ENCODE peak calls at places on chromosomes 1 and 21, in six cellular contexts. One of them, this sample, is unnamed.

GRCh38 chr1:230231739-230232075 is 164.7 kb downstream of the GALNT2 start:
- DNase-seq in AG08396: peak
- DNase-seq in MCF 10A: no peak
- DNase-seq in Right ventricle myocardium superior: peak
- DNase-seq in HFF-Myc: no peak
- DNase-seq in aorta: peak
- DNase-seq in this sample: peak

GRCh38 chr1:58699011-58699762 is 675 bp downstream of the MYSM1 start:
- DNase-seq in aorta: no peak
- DNase-seq in Right ventricle myocardium superior: no peak
- DNase-seq in AG08396: no peak
- DNase-seq in HFF-Myc: no peak
- DNase-seq in MCF 10A: peak
- DNase-seq in this sample: peak

GRCh38 chr1:63329621-63330330 is 7.4 kb downstream of the FOXD3 start:
- DNase-seq in Right ventricle myocardium superior: no peak
- DNase-seq in HFF-Myc: no peak
- DNase-seq in AG08396: peak
- DNase-seq in MCF 10A: no peak
- DNase-seq in aorta: no peak
- DNase-seq in this sample: no peak

GRCh38 chr1:66399888-66400529 is 133.9 kb upstream of the SGIP1 start:
- DNase-seq in HFF-Myc: no peak
- DNase-seq in aorta: no peak
- DNase-seq in MCF 10A: no peak
- DNase-seq in Right ventricle myocardium superior: no peak
- DNase-seq in AG08396: no peak
- DNase-seq in this sample: no peak

GRCh38 chr1:236685917-236686814 is at the start of gene ACTN2:
- DNase-seq in aorta: peak
- DNase-seq in MCF 10A: no peak
- DNase-seq in HFF-Myc: no peak
- DNase-seq in Right ventricle myocardium superior: peak
- DNase-seq in AG08396: peak
- DNase-seq in this sample: peak

GRCh38 chr1:184061396-184062003 is 10.0 kb downstream of the TSEN15 start:
- DNase-seq in MCF 10A: peak
- DNase-seq in AG08396: no peak
- DNase-seq in aorta: no peak
- DNase-seq in Right ventricle myocardium superior: no peak
- DNase-seq in HFF-Myc: no peak
- DNase-seq in this sample: no peak

GRCh38 chr1:14627608-14628489 is 29.4 kb downstream of the KAZN start:
- DNase-seq in Right ventricle myocardium superior: no peak
- DNase-seq in HFF-Myc: no peak
- DNase-seq in MCF 10A: no peak
- DNase-seq in aorta: no peak
- DNase-seq in AG08396: no peak
- DNase-seq in this sample: no peak

GRCh38 chr1:224432672-224433040 is 1.9 kb downstream of the WDR26 start:
- DNase-seq in aorta: no peak
- DNase-seq in HFF-Myc: no peak
- DNase-seq in Right ventricle myocardium superior: no peak
- DNase-seq in AG08396: no peak
- DNase-seq in MCF 10A: peak
- DNase-seq in this sample: no peak

GRCh38 chr1:194161591-194161990 is 975.2 kb upstream of the B3GALT2 start:
- DNase-seq in Right ventricle myocardium superior: no peak
- DNase-seq in aorta: no peak
- DNase-seq in AG08396: no peak
- DNase-seq in MCF 10A: no peak
- DNase-seq in HFF-Myc: no peak
- DNase-seq in this sample: no peak

GRCh38 chr1:165436994-165437393 is 7.9 kb downstream of the RXRG start:
- DNase-seq in Right ventricle myocardium superior: no peak
- DNase-seq in AG08396: no peak
- DNase-seq in HFF-Myc: no peak
- DNase-seq in MCF 10A: no peak
- DNase-seq in aorta: no peak
- DNase-seq in this sample: no peak

GRCh38 chr21:36976882-36977651 is 10.6 kb upstream of the HLCS start:
- DNase-seq in AG08396: peak
- DNase-seq in Right ventricle myocardium superior: no peak
- DNase-seq in aorta: no peak
- DNase-seq in HFF-Myc: peak
- DNase-seq in MCF 10A: peak
- DNase-seq in this sample: peak

GRCh38 chr1:178644308-178645120 is 80.5 kb upstream of the RALGPS2 start:
- DNase-seq in MCF 10A: no peak
- DNase-seq in Right ventricle myocardium superior: no peak
- DNase-seq in aorta: no peak
- DNase-seq in AG08396: no peak
- DNase-seq in HFF-Myc: no peak
- DNase-seq in this sample: no peak

GRCh38 chr1:65281846-65282245 is 27.5 kb upstream of the DNAJC6 start:
- DNase-seq in AG08396: no peak
- DNase-seq in MCF 10A: no peak
- DNase-seq in aorta: no peak
- DNase-seq in HFF-Myc: no peak
- DNase-seq in Right ventricle myocardium superior: no peak
- DNase-seq in this sample: no peak

GRCh38 chr1:59007820-59008598 is 224.2 kb upstream of the JUN start:
- DNase-seq in Right ventricle myocardium superior: no peak
- DNase-seq in MCF 10A: no peak
- DNase-seq in HFF-Myc: no peak
- DNase-seq in AG08396: no peak
- DNase-seq in aorta: no peak
- DNase-seq in this sample: no peak

GRCh38 chr1:205693421-205693991 is 13.2 kb upstream of the SLC45A3 start:
- DNase-seq in AG08396: no peak
- DNase-seq in HFF-Myc: no peak
- DNase-seq in aorta: no peak
- DNase-seq in Right ventricle myocardium superior: no peak
- DNase-seq in MCF 10A: no peak
- DNase-seq in this sample: no peak

GRCh38 chr1:160149706-160150105 is 1.7 kb upstream of the ATP1A4 start:
- DNase-seq in Right ventricle myocardium superior: no peak
- DNase-seq in AG08396: peak
- DNase-seq in HFF-Myc: no peak
- DNase-seq in MCF 10A: peak
- DNase-seq in aorta: no peak
- DNase-seq in this sample: no peak

GRCh38 chr21:39568380-39568779 is 44.4 kb upstream of the B3GALT5 start:
- DNase-seq in aorta: no peak
- DNase-seq in MCF 10A: no peak
- DNase-seq in Right ventricle myocardium superior: no peak
- DNase-seq in HFF-Myc: no peak
- DNase-seq in AG08396: no peak
- DNase-seq in this sample: no peak

GRCh38 chr1:228471762-228472398 is 15.3 kb upstream of the RNF187 start:
- DNase-seq in aorta: no peak
- DNase-seq in Right ventricle myocardium superior: no peak
- DNase-seq in HFF-Myc: no peak
- DNase-seq in MCF 10A: peak
- DNase-seq in AG08396: peak
- DNase-seq in this sample: no peak

GRCh38 chr1:114235281-114235680 is 81.6 kb upstream of the SYT6 start:
- DNase-seq in AG08396: no peak
- DNase-seq in Right ventricle myocardium superior: no peak
- DNase-seq in aorta: no peak
- DNase-seq in HFF-Myc: no peak
- DNase-seq in MCF 10A: no peak
- DNase-seq in this sample: no peak

GRCh38 chr1:157090196-157090647 is 9.4 kb downstream of the ETV3L start:
- DNase-seq in AG08396: peak
- DNase-seq in aorta: peak
- DNase-seq in Right ventricle myocardium superior: peak
- DNase-seq in HFF-Myc: peak
- DNase-seq in MCF 10A: peak
- DNase-seq in this sample: peak

GRCh38 chr1:9181990-9182783 is 52.4 kb upstream of the H6PD start:
- DNase-seq in AG08396: peak
- DNase-seq in HFF-Myc: no peak
- DNase-seq in MCF 10A: peak
- DNase-seq in Right ventricle myocardium superior: peak
- DNase-seq in aorta: peak
- DNase-seq in this sample: peak

GRCh38 chr1:213260322-213261075 is 209.5 kb downstream of the RPS6KC1 start:
- DNase-seq in Right ventricle myocardium superior: no peak
- DNase-seq in MCF 10A: no peak
- DNase-seq in HFF-Myc: no peak
- DNase-seq in AG08396: no peak
- DNase-seq in aorta: no peak
- DNase-seq in this sample: no peak

GRCh38 chr1:37931148-37931492 is 15.7 kb downstream of the INPP5B start:
- DNase-seq in Right ventricle myocardium superior: no peak
- DNase-seq in aorta: no peak
- DNase-seq in AG08396: no peak
- DNase-seq in HFF-Myc: no peak
- DNase-seq in MCF 10A: peak
- DNase-seq in this sample: no peak

GRCh38 chr1:183281039-183281438 is 95.0 kb downstream of the LAMC2 start:
- DNase-seq in aorta: peak
- DNase-seq in HFF-Myc: no peak
- DNase-seq in AG08396: no peak
- DNase-seq in Right ventricle myocardium superior: no peak
- DNase-seq in MCF 10A: peak
- DNase-seq in this sample: no peak

GRCh38 chr1:29195875-29196274 is 14.2 kb upstream of the SRSF4 start:
- DNase-seq in aorta: no peak
- DNase-seq in Right ventricle myocardium superior: no peak
- DNase-seq in AG08396: no peak
- DNase-seq in HFF-Myc: no peak
- DNase-seq in MCF 10A: peak
- DNase-seq in this sample: no peak

GRCh38 chr1:107529511-107530149 is 388.8 kb downstream of the NTNG1 start:
- DNase-seq in aorta: no peak
- DNase-seq in MCF 10A: peak
- DNase-seq in Right ventricle myocardium superior: no peak
- DNase-seq in AG08396: peak
- DNase-seq in HFF-Myc: peak
- DNase-seq in this sample: no peak

GRCh38 chr1:26694597-26695416 is 1.0 kb upstream of the ARID1A start:
- DNase-seq in aorta: no peak
- DNase-seq in Right ventricle myocardium superior: no peak
- DNase-seq in MCF 10A: no peak
- DNase-seq in HFF-Myc: no peak
- DNase-seq in AG08396: no peak
- DNase-seq in this sample: no peak

GRCh38 chr1:9399510-9400424 is 107.1 kb downstream of the SPSB1 start:
- DNase-seq in aorta: peak
- DNase-seq in MCF 10A: no peak
- DNase-seq in Right ventricle myocardium superior: peak
- DNase-seq in HFF-Myc: no peak
- DNase-seq in AG08396: no peak
- DNase-seq in this sample: peak

GRCh38 chr1:199161766-199162303 is 523.0 kb downstream of the PTPRC start:
- DNase-seq in AG08396: no peak
- DNase-seq in aorta: no peak
- DNase-seq in MCF 10A: no peak
- DNase-seq in Right ventricle myocardium superior: no peak
- DNase-seq in HFF-Myc: no peak
- DNase-seq in this sample: no peak

GRCh38 chr1:221712198-221712684 is 29.6 kb downstream of the DUSP10 start:
- DNase-seq in AG08396: peak
- DNase-seq in MCF 10A: peak
- DNase-seq in aorta: no peak
- DNase-seq in Right ventricle myocardium superior: no peak
- DNase-seq in HFF-Myc: peak
- DNase-seq in this sample: no peak

GRCh38 chr1:50610563-50610962 is 187.3 kb upstream of the DMRTA2 start:
- DNase-seq in aorta: no peak
- DNase-seq in MCF 10A: no peak
- DNase-seq in Right ventricle myocardium superior: no peak
- DNase-seq in HFF-Myc: no peak
- DNase-seq in AG08396: no peak
- DNase-seq in this sample: no peak

GRCh38 chr1:118947790-118948189 is 40.4 kb downstream of the TBX15 start:
- DNase-seq in MCF 10A: peak
- DNase-seq in AG08396: peak
- DNase-seq in aorta: no peak
- DNase-seq in Right ventricle myocardium superior: no peak
- DNase-seq in HFF-Myc: no peak
- DNase-seq in this sample: no peak

GRCh38 chr1:169161512-169162194 is 55.2 kb downstream of the ATP1B1 start:
- DNase-seq in HFF-Myc: no peak
- DNase-seq in AG08396: no peak
- DNase-seq in aorta: peak
- DNase-seq in MCF 10A: peak
- DNase-seq in Right ventricle myocardium superior: no peak
- DNase-seq in this sample: no peak

GRCh38 chr1:180881806-180882509 is 30.7 kb upstream of the KIAA1614 start:
- DNase-seq in aorta: no peak
- DNase-seq in MCF 10A: peak
- DNase-seq in HFF-Myc: peak
- DNase-seq in Right ventricle myocardium superior: no peak
- DNase-seq in AG08396: peak
- DNase-seq in this sample: no peak

GRCh38 chr21:38990424-38990794 is 184.7 kb downstream of the ETS2 start:
- DNase-seq in Right ventricle myocardium superior: no peak
- DNase-seq in AG08396: no peak
- DNase-seq in MCF 10A: no peak
- DNase-seq in aorta: no peak
- DNase-seq in HFF-Myc: no peak
- DNase-seq in this sample: no peak

GRCh38 chr1:156781585-156782186 is 14.4 kb downstream of the PRCC start:
- DNase-seq in MCF 10A: no peak
- DNase-seq in Right ventricle myocardium superior: no peak
- DNase-seq in aorta: no peak
- DNase-seq in HFF-Myc: no peak
- DNase-seq in AG08396: no peak
- DNase-seq in this sample: no peak

GRCh38 chr1:199931666-199932377 is 95.7 kb upstream of the NR5A2 start:
- DNase-seq in AG08396: no peak
- DNase-seq in HFF-Myc: no peak
- DNase-seq in Right ventricle myocardium superior: no peak
- DNase-seq in MCF 10A: no peak
- DNase-seq in aorta: peak
- DNase-seq in this sample: no peak

GRCh38 chr1:55702064-55702463 is 486.9 kb upstream of the USP24 start:
- DNase-seq in Right ventricle myocardium superior: no peak
- DNase-seq in MCF 10A: peak
- DNase-seq in aorta: no peak
- DNase-seq in AG08396: no peak
- DNase-seq in HFF-Myc: no peak
- DNase-seq in this sample: no peak